ENCODE peak calls at places on chromosomes 1 and 21, in five cellular contexts. G, D, H, O and B are unnamed samples.
A peak's percentile ranks its signal among the peaks of the same experiment; 100 is the strongest.

GRCh38 chr21:17711896-17712295 is 99.2 kb upstream of the BTG3 start:
- DNase-seq in G (no peak), D (no peak), H (no peak), O (no peak), B (no peak)

GRCh38 chr1:210726621-210727020 is 397.9 kb downstream of the HHAT start:
- DNase-seq in G (peak; percentile 90), D (no peak), H (no peak), O (peak; percentile 33), B (no peak)

GRCh38 chr1:206570529-206570928 is 41.7 kb downstream of the EIF2D start:
- DNase-seq in G (no peak), D (no peak), H (no peak), O (no peak), B (no peak)

GRCh38 chr1:156750191-156750931 is 1.1 kb downstream of the HDGF start:
- DNase-seq in G (peak; percentile 65), D (peak; percentile 68), H (peak; percentile 57), O (peak; percentile 67), B (peak; percentile 77)

GRCh38 chr1:150148834-150149489 is 754 bp upstream of the PLEKHO1 start:
- DNase-seq in G (no peak), D (no peak), H (no peak), O (no peak), B (no peak)

GRCh38 chr1:15016526-15016925 is 137.0 kb upstream of the TMEM51 start:
- DNase-seq in G (no peak), D (no peak), H (no peak), O (no peak), B (no peak)

GRCh38 chr1:22801753-22802152 is 91.1 kb downstream of the EPHB2 start:
- DNase-seq in G (peak; percentile 79), D (no peak), H (no peak), O (no peak), B (no peak)

GRCh38 chr1:1205769-1206375 is 520 bp downstream of the TNFRSF18 start:
- DNase-seq in G (no peak), D (peak; percentile 34), H (no peak), O (no peak), B (no peak)

GRCh38 chr1:228259368-228259894 is 51.6 kb downstream of the OBSCN start:
- DNase-seq in G (peak; percentile 29), D (no peak), H (no peak), O (no peak), B (no peak)

GRCh38 chr1:36380003-36380631 is 5.6 kb downstream of the STK40 start:
- DNase-seq in G (no peak), D (no peak), H (no peak), O (no peak), B (no peak)

GRCh38 chr1:156295391-156295947 is at the start of gene GLMP:
- DNase-seq in G (peak; percentile 81), D (peak; percentile 67), H (peak; percentile 77), O (peak; percentile 87), B (no peak)

GRCh38 chr1:24117722-24118409 is 5.9 kb upstream of the MYOM3 start:
- DNase-seq in G (no peak), D (peak; percentile 77), H (no peak), O (peak; percentile 81), B (no peak)

DNA sequence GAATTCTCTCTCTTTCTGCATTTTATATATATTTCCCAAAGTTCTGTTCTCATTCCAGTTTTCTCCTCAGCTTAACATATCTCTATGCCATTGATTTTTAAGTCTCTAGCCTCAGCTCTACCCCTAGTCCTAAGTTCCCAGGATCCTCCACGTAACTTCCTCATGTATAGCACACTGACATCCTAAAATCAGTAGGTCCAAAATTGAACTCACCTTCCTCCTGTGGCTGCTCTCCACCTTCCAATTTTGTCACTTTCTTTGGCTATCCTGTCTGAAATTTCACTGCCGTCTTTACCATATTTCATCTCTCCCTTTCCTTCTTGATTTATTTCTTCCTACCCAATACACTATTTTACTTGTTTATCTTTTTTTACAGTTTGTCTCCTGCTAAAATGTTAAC is 1.5 kb downstream of the SLAMF6 start:
- DNase-seq in G (no peak), D (no peak), H (no peak), O (no peak), B (no peak)
- H3K4me3 ChIP-seq in G (no peak overlapping the region), D (no peak overlapping the region), H (no peak overlapping the region), O (no peak overlapping the region), B (no peak overlapping the region)

GRCh38 chr1:109799445-109799844 is 35.7 kb upstream of the EPS8L3 start:
- DNase-seq in G (no peak), D (no peak), H (no peak), O (no peak), B (no peak)

GRCh38 chr1:109794319-109795132 is 30.8 kb upstream of the EPS8L3 start:
- DNase-seq in G (peak; percentile 58), D (no peak), H (no peak), O (no peak), B (peak; percentile 66)

GRCh38 chr1:109793486-109794318 is 30.0 kb upstream of the EPS8L3 start:
- DNase-seq in G (peak; percentile 83), D (no peak), H (no peak), O (peak; percentile 52), B (peak; percentile 68)

GRCh38 chr1:109800291-109800690 is 36.6 kb upstream of the EPS8L3 start:
- DNase-seq in G (no peak), D (no peak), H (no peak), O (no peak), B (no peak)

GRCh38 chr1:109796484-109797305 is 33.0 kb upstream of the EPS8L3 start:
- DNase-seq in G (peak; percentile 9), D (no peak), H (no peak), O (no peak), B (peak; percentile 58)
- H3K27ac ChIP-seq in G (no peak overlapping the region), D (no peak overlapping the region), H (peak overlapping the region; percentile 26), O (no peak overlapping the region), B (peak overlapping the region; percentile 71)

DNA sequence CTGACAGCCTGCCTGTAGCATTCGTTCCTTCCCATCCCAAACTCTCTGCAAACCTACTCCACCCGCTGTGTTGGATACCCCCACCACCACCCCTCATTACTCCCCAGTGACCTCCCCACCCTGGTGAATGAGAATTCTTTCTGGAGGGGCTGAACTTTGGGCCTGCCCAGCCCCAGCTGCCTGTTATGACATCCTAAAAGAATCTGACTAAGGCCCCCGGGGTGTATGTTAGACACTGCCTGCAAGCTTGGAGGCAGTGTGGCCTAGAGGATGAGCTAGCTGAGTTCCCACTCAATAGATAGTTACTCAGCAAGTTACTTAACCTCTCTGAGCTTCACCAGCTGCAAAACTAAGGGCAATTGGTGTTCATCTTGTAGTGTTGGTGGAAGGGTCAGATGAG is 110.2 kb upstream of the FGGY start:
- DNase-seq in G (peak; percentile 49), D (no peak), H (no peak), O (peak; percentile 22), B (no peak)
- TF ChIP-seq CTCF in G (no peak), D (no peak), H (no peak), O (peak; percentile 11), B (no peak)

GRCh38 chr1:3652538-3653285 is 396 bp downstream of the TP73 start:
- DNase-seq in G (peak; percentile 82), D (peak; percentile 34), H (no peak), O (no peak), B (no peak)

GRCh38 chr1:3651939-3652537 is at the start of gene TP73:
- DNase-seq in G (peak; percentile 74), D (peak; percentile 41), H (no peak), O (peak; percentile 38), B (no peak)

GRCh38 chr1:3649342-3650247 is at the start of gene WRAP73:
- DNase-seq in G (peak; percentile 95), D (peak; percentile 86), H (peak; percentile 82), O (peak; percentile 94), B (peak; percentile 89)

GRCh38 chr1:3651011-3651938 is 1.0 kb upstream of the TP73 start:
- DNase-seq in G (peak; percentile 85), D (peak; percentile 33), H (no peak), O (no peak), B (peak; percentile 74)

GRCh38 chr1:3650248-3651010 is 526 bp upstream of the WRAP73 start:
- DNase-seq in G (no peak), D (peak; percentile 37), H (no peak), O (no peak), B (peak; percentile 63)
- H3K4me3 ChIP-seq in G (peak overlapping the region; percentile 84), D (no peak overlapping the region), H (peak overlapping the region; percentile 80), O (no peak overlapping the region), B (peak overlapping the region; percentile 85)

DNA sequence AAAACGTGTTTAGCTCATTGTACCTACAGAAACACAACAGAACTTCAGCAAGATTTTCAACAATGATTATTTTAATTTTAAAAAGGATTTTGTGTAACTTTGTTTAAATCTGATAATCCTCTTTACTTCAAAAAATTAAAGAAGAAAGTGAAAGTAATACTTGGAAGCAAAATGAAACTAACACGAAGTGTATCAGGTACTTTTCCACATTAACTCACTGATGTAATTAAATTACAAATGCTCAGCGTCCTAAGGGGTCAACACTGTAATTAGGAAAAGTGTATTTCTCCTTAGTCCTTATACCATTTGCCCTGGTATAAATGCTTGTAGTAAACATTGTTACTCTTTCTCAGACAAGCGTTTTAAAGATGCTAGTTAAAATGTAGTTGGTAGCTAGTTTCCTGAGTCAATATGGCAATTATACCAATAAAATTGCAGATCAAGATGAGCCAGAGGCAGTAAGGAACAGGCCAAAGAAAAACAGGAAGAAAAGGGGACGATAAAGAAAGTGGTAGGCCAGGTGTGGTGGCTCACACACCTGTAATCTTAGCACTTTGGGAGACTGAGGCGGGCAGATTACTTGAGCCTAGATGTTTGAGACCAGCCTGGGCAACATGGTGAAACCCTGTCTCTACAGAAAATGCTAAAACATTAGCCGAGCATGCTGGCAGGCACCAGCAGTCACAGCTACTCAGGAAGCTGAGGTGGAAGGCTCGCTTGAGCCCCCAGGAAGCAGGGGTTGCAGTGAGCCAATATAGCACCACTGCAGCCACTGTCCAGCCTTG is 553.0 kb downstream of the SMYD3 start:
- DNase-seq in G (no peak), D (no peak), H (no peak), O (no peak), B (no peak)
- H3K27ac ChIP-seq in G (no peak overlapping the region), D (peak overlapping the region; percentile 64), H (peak overlapping the region; percentile 58), O (peak overlapping the region; percentile 56), B (peak overlapping the region; percentile 29)

GRCh38 chr1:230365723-230366307 is 60.3 kb downstream of the PGBD5 start:
- DNase-seq in G (no peak), D (no peak), H (no peak), O (no peak), B (no peak)
- TF ChIP-seq CTCF in G (peak; percentile 50), D (no peak), H (no peak), O (no peak), B (no peak)